ENCODE peak calls at places on chromosomes 4 and X, in eight cellular contexts. Z is right lobe of liver, B is heart right ventricle, J is left lung, P is body of pancreas, R is astrocyte, N is stomach, M is OCI-LY7. E is an unnamed sample. For H3K4me1, the result is how much of the 10 kb centered on the place peaks cover.

GRCh38 chr4:118772149-118773081 is 63.5 kb downstream of the SEC24D start:
- DNase-seq in Z (no peak), B (no peak), J (no peak), P (no peak), R (peak), N (no peak), M (peak), E (no peak)

GRCh38 chr4:108628411-108628810 is 8.0 kb downstream of the RPL34 start:
- DNase-seq in Z (no peak), B (no peak), J (no peak), P (no peak), R (peak), N (no peak), M (no peak), E (no peak)

GRCh38 chr4:80202784-80203553 is 5.7 kb downstream of the PRDM8 start:
- DNase-seq in Z (peak), B (peak), J (peak), P (peak), R (no peak), N (no peak), M (no peak), E (no peak)

GRCh38 chr4:52052475-52052780 is 1.3 kb downstream of the SPATA18 start:
- DNase-seq in Z (peak), B (no peak), J (no peak), P (no peak), R (peak), N (no peak), M (no peak), E (peak)

GRCh38 chr4:2259036-2259540 is 2.8 kb downstream of the MXD4 start:
- DNase-seq in Z (peak), B (no peak), J (no peak), P (no peak), R (no peak), N (peak), M (no peak), E (peak)

GRCh38 chr4:146340798-146341197 is 126.5 kb downstream of the REELD1 start:
- DNase-seq in Z (no peak), B (no peak), J (no peak), P (no peak), R (peak), N (no peak), M (peak), E (no peak)

GRCh38 chr4:144578681-144579080 is 67.3 kb upstream of the HHIP start:
- DNase-seq in Z (no peak), B (no peak), J (no peak), P (no peak), R (peak), N (no peak), M (no peak), E (no peak)

GRCh38 chr4:7988437-7988836 is 48.8 kb upstream of the AFAP1 start:
- DNase-seq in Z (no peak), B (no peak), J (no peak), P (no peak), R (peak), N (no peak), M (no peak), E (no peak)

GRCh38 chr4:102338405-102338804 is 6.9 kb downstream of the SLC39A8 start:
- DNase-seq in Z (no peak), B (no peak), J (no peak), P (no peak), R (no peak), N (no peak), M (no peak), E (no peak)

GRCh38 chrX:112784692-112785091 is 55.9 kb downstream of the AMOT start:
- DNase-seq in Z (no peak), B (no peak), J (no peak), P (no peak), R (no peak), N (no peak), M (no peak), E (no peak)

GRCh38 chr4:120544838-120545237 is 377.7 kb downstream of the PRDM5 start:
- DNase-seq in Z (no peak), B (no peak), J (no peak), P (no peak), R (no peak), N (no peak), M (no peak), E (no peak)

GRCh38 chrX:88101968-88102367 is 584.4 kb downstream of the KLHL4 start:
- DNase-seq in Z (no peak), B (no peak), J (no peak), P (no peak), R (no peak), N (no peak), M (no peak), E (no peak)

GRCh38 chrX:123884809-123885408 is 25.1 kb downstream of the XIAP start:
- DNase-seq in Z (no peak), B (no peak), J (no peak), P (peak), R (peak), N (no peak), M (peak), E (no peak)

GRCh38 chr4:153539058-153539826 is 73.1 kb downstream of the TMEM131L start:
- DNase-seq in Z (no peak), B (no peak), J (no peak), P (peak), R (no peak), N (no peak), M (no peak), E (no peak)

DNA sequence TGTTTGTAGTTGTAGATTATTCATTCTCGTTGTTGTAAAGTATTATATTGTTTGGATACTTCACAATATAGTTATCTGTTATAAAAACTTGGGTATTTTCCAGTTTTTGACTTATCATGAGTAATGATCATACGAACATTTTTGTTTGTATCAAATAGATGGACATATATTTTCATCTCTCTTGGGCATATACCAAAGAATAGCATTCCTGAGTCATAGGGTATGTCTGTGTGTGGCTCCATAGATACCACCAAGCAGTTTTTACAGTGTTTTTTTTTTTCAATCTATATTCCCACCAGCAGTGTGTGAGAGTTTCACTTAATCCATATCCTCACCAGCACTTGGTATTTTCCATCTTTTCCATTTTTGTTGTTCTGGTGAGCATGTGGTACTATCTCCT is 89.7 kb upstream of the RAB40AL start:
- DNase-seq in Z (no peak), B (no peak), J (no peak), P (no peak), R (no peak), N (no peak), M (no peak), E (no peak)
- H3K27ac ChIP-seq in Z (no peak), B (no peak), J (no peak), P (no peak), R (peak), N (no peak), M (no peak), E (no peak)

GRCh38 chr4:1012031-1012739 is 759 bp downstream of the FGFRL1 start:
- DNase-seq in Z (peak), B (peak), J (no peak), P (peak), R (peak), N (peak), M (peak), E (peak)

GRCh38 chr4:1010522-1011021 is 854 bp upstream of the FGFRL1 start:
- DNase-seq in Z (peak), B (peak), J (peak), P (peak), R (peak), N (peak), M (peak), E (peak)

GRCh38 chr4:1008840-1009646 is 2.4 kb upstream of the FGFRL1 start:
- DNase-seq in Z (peak), B (peak), J (no peak), P (peak), R (no peak), N (peak), M (peak), E (no peak)

GRCh38 chr4:1011022-1011694 is at the start of gene FGFRL1:
- DNase-seq in Z (peak), B (peak), J (peak), P (peak), R (peak), N (peak), M (peak), E (peak)

GRCh38 chr4:1009647-1010521 is 1.5 kb upstream of the FGFRL1 start:
- DNase-seq in Z (peak), B (peak), J (peak), P (peak), R (no peak), N (peak), M (peak), E (peak)
- TF ChIP-seq CTCF in Z (no peak), B (no peak), J (no peak), P (no peak), R (no peak), N (no peak), M (no peak), E (peak)

GRCh38 chr4:158999849-159000248 is 103.0 kb upstream of the RAPGEF2 start:
- DNase-seq in Z (no peak), B (no peak), J (no peak), P (no peak), R (no peak), N (no peak), M (no peak), E (no peak)
- H3K4me1 ChIP-seq in Z (under half), B (under half), J (under half), P (under half), R (under half), N (under half), M (under half), E (under half)

DNA sequence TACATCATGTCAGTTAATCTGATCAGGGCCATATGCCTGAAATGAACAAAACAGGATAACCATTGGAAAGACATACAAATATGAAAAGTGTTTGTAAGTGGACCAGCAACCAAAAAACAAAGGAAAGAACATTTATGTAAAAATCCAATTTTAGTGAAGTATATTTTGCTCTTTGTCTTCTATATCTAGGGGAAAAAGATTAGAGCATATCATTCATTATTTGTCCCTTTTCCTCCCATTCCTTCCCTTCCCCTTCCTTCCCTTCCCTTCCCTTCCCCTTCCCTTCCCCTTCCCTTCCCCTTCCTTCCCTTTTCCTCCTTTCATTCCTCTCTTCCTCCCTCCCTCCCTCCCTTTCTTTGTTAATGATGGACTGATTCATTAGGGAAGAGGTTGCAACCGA is 1.8 kb upstream of the GNRHR start:
- DNase-seq in Z (no peak), B (no peak), J (no peak), P (no peak), R (no peak), N (no peak), M (no peak), E (no peak)
- H3K27ac ChIP-seq in Z (no peak), B (no peak), J (no peak), P (no peak), R (no peak), N (no peak), M (no peak), E (no peak)

E was measured in adrenal gland.